ENCODE peak calls at places on chromosomes 16 and 17, in seven cellular contexts. One of them, this sample, is unnamed.

GRCh38 chr17:42067371-42068180 is 17.2 kb upstream of the C17orf113 start:
- DNase-seq in GM12865: peak
- DNase-seq in fibroblast of the aortic adventitia: peak
- DNase-seq in uterus: peak
- DNase-seq in kidney epithelial cell: no peak
- DNase-seq in brain microvascular endothelial cell: peak
- DNase-seq in bronchial epithelial cell: peak
- DNase-seq in this sample: peak

GRCh38 chr17:13413001-13413400 is 188.7 kb downstream of the HS3ST3A1 start:
- DNase-seq in GM12865: no peak
- DNase-seq in fibroblast of the aortic adventitia: peak
- DNase-seq in uterus: no peak
- DNase-seq in kidney epithelial cell: no peak
- DNase-seq in brain microvascular endothelial cell: peak
- DNase-seq in bronchial epithelial cell: no peak
- DNase-seq in this sample: peak

GRCh38 chr17:6551356-6551755 is 5.0 kb downstream of the PITPNM3 start:
- DNase-seq in GM12865: no peak
- DNase-seq in fibroblast of the aortic adventitia: no peak
- DNase-seq in uterus: no peak
- DNase-seq in kidney epithelial cell: no peak
- DNase-seq in brain microvascular endothelial cell: no peak
- DNase-seq in bronchial epithelial cell: peak
- DNase-seq in this sample: no peak

GRCh38 chr16:76278976-76279375 is 1.8 kb downstream of the CNTNAP4 start:
- DNase-seq in GM12865: peak
- DNase-seq in fibroblast of the aortic adventitia: peak
- DNase-seq in uterus: no peak
- DNase-seq in kidney epithelial cell: no peak
- DNase-seq in brain microvascular endothelial cell: no peak
- DNase-seq in bronchial epithelial cell: peak
- DNase-seq in this sample: peak

GRCh38 chr17:37359682-37360188 is 16.1 kb upstream of the C17orf78 start:
- DNase-seq in GM12865: no peak
- DNase-seq in fibroblast of the aortic adventitia: no peak
- DNase-seq in uterus: no peak
- DNase-seq in kidney epithelial cell: no peak
- DNase-seq in brain microvascular endothelial cell: no peak
- DNase-seq in bronchial epithelial cell: peak
- DNase-seq in this sample: no peak

GRCh38 chr16:12392585-12393089 is 411.1 kb downstream of the CPPED1 start:
- DNase-seq in GM12865: no peak
- DNase-seq in fibroblast of the aortic adventitia: no peak
- DNase-seq in uterus: peak
- DNase-seq in kidney epithelial cell: no peak
- DNase-seq in brain microvascular endothelial cell: no peak
- DNase-seq in bronchial epithelial cell: no peak
- DNase-seq in this sample: peak

GRCh38 chr17:49564638-49565037 is 11.0 kb upstream of the NXPH3 start:
- DNase-seq in GM12865: no peak
- DNase-seq in fibroblast of the aortic adventitia: no peak
- DNase-seq in uterus: no peak
- DNase-seq in kidney epithelial cell: no peak
- DNase-seq in brain microvascular endothelial cell: no peak
- DNase-seq in bronchial epithelial cell: no peak
- DNase-seq in this sample: no peak

GRCh38 chr16:57252148-57252721 is 7.2 kb downstream of the ARL2BP start:
- DNase-seq in GM12865: no peak
- DNase-seq in fibroblast of the aortic adventitia: no peak
- DNase-seq in uterus: no peak
- DNase-seq in kidney epithelial cell: no peak
- DNase-seq in brain microvascular endothelial cell: no peak
- DNase-seq in bronchial epithelial cell: no peak
- DNase-seq in this sample: no peak

GRCh38 chr17:83180996-83181481 is 101.6 kb downstream of the METRNL start:
- DNase-seq in GM12865: no peak
- DNase-seq in fibroblast of the aortic adventitia: no peak
- DNase-seq in uterus: no peak
- DNase-seq in kidney epithelial cell: no peak
- DNase-seq in brain microvascular endothelial cell: no peak
- DNase-seq in bronchial epithelial cell: no peak
- DNase-seq in this sample: no peak

GRCh38 chr17:43372273-43372911 is 26.4 kb upstream of the ARL4D start:
- DNase-seq in GM12865: peak
- DNase-seq in fibroblast of the aortic adventitia: no peak
- DNase-seq in uterus: peak
- DNase-seq in kidney epithelial cell: no peak
- DNase-seq in brain microvascular endothelial cell: no peak
- DNase-seq in bronchial epithelial cell: no peak
- DNase-seq in this sample: no peak

DNA sequence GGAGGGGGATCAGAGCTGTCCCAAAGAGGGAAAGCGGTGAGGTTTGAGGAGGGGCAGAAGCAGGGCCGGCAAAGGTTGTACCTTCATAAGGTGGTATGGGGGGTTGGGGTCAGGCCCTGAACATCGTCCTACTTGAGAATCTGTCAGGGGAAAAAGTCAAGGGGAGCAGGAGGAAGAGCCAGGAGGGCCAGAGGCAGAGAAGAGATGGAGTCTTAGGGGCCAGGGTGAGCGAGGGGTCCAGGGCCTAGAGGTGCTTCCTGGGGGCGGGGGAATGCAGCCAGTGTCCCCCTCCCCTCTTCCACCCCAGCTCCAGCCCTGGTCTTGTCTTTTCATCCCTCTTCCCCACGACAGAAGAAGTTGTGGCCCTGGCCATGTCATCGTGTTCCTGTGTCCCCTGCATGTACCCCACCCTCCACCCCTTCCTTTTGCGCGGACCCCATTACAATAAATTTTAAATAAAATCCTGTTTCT is 1.3 kb upstream of the PRRT2 start:
- DNase-seq in GM12865: no peak
- DNase-seq in fibroblast of the aortic adventitia: no peak
- DNase-seq in uterus: no peak
- DNase-seq in kidney epithelial cell: no peak
- DNase-seq in brain microvascular endothelial cell: no peak
- DNase-seq in bronchial epithelial cell: no peak
- DNase-seq in this sample: no peak
- H3K4me3 ChIP-seq in GM12865: peak
- H3K4me3 ChIP-seq in fibroblast of the aortic adventitia: peak
- H3K4me3 ChIP-seq in uterus: peak
- H3K4me3 ChIP-seq in kidney epithelial cell: no peak
- H3K4me3 ChIP-seq in brain microvascular endothelial cell: no peak
- H3K4me3 ChIP-seq in bronchial epithelial cell: no peak
- H3K4me3 ChIP-seq in this sample: no peak

DNA sequence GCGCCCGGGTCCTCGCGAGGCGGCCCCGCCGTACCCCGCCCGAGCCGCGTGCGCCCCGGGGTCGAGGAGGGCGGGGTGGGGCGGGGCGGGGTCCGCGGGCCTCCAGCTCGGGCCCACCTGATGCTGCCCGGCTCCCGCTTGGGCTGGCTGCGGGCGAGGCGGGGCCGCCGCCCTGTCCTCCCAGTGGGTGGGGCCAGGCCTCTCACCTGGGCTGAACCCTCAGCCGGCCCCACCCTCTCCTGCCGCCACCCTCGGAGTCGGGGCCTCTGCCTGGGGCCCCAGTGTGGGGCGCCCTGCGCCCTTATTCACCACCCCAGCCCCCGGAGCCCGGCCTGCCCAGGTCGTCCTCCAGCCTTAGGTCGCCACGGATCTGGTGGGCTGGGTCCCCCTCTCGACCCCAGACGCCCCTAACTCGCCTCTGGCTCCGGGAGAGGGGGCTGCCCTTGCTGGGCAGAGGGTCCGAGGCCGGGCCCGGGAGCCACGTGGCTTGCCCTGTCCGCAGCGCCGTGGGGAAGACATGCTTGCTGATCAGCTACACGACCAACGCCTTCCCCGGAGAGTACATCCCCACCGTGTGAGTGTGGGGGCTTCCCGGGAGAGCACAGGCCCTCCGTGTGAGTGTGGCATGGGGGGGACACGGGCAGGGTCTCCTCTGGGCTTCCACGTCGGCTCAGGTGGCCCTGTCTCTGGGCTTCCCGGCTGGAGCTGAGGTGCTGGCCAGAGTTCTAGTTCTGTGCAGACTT is 578 bp downstream of the RAC3 start:
- DNase-seq in GM12865: peak
- DNase-seq in fibroblast of the aortic adventitia: no peak
- DNase-seq in uterus: no peak
- DNase-seq in kidney epithelial cell: no peak
- DNase-seq in brain microvascular endothelial cell: no peak
- DNase-seq in bronchial epithelial cell: peak
- DNase-seq in this sample: no peak
- TF ChIP-seq CTCF in GM12865: no peak
- TF ChIP-seq CTCF in fibroblast of the aortic adventitia: no peak
- TF ChIP-seq CTCF in uterus: no peak
- TF ChIP-seq CTCF in kidney epithelial cell: no peak
- TF ChIP-seq CTCF in brain microvascular endothelial cell: no peak
- TF ChIP-seq CTCF in bronchial epithelial cell: no peak
- TF ChIP-seq CTCF in this sample: no peak

DNA sequence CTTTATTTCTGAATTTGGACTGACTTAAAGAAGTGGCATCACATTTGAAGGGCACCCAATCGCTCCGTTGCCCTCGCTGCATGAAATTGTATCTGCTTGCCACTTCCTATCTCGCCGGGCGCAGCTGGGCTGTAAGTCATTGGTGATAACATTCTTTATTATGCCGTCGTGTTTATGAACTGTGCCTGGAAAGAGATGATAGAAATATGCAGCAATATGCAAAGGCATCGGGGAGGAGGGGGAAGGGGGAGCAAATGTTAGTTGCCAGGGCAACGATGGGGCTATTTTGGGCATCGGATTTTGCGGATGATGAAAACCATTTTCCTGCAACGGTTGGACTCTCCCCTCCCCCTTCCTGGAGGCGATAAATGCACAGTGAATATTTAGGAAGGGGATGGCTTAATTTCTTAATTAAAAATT is 386.9 kb upstream of the TNRC6C start:
- DNase-seq in GM12865: no peak
- DNase-seq in fibroblast of the aortic adventitia: peak
- DNase-seq in uterus: peak
- DNase-seq in kidney epithelial cell: no peak
- DNase-seq in brain microvascular endothelial cell: peak
- DNase-seq in bronchial epithelial cell: no peak
- DNase-seq in this sample: peak
- H3K4me3 ChIP-seq in GM12865: no peak
- H3K4me3 ChIP-seq in fibroblast of the aortic adventitia: peak
- H3K4me3 ChIP-seq in uterus: no peak
- H3K4me3 ChIP-seq in kidney epithelial cell: no peak
- H3K4me3 ChIP-seq in brain microvascular endothelial cell: no peak
- H3K4me3 ChIP-seq in bronchial epithelial cell: no peak
- H3K4me3 ChIP-seq in this sample: no peak

DNA sequence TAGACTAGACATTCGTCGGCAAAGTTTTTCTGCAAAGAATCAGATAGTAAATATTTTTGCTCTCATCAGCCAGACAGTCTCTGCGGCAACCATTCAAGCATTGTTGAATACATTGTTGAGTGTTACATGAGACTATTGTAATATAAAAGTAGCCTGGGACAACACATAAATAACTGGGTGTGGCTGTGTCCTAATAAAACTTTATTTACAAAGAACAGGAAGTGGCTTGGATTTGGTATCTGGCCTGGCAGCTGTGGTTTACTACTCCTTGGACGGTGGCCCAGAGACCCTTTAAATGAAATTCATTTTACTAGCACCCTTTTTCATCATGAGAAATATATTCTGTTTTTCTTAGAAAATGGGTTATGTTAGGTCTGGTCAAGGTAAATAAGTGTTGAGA is 297.2 kb downstream of the WWOX start:
- DNase-seq in GM12865: no peak
- DNase-seq in fibroblast of the aortic adventitia: no peak
- DNase-seq in uterus: no peak
- DNase-seq in kidney epithelial cell: no peak
- DNase-seq in brain microvascular endothelial cell: no peak
- DNase-seq in bronchial epithelial cell: no peak
- DNase-seq in this sample: no peak
- TF ChIP-seq CTCF in GM12865: no peak
- TF ChIP-seq CTCF in fibroblast of the aortic adventitia: no peak
- TF ChIP-seq CTCF in uterus: no peak
- TF ChIP-seq CTCF in kidney epithelial cell: no peak
- TF ChIP-seq CTCF in brain microvascular endothelial cell: no peak
- TF ChIP-seq CTCF in bronchial epithelial cell: no peak
- TF ChIP-seq CTCF in this sample: no peak

DNA sequence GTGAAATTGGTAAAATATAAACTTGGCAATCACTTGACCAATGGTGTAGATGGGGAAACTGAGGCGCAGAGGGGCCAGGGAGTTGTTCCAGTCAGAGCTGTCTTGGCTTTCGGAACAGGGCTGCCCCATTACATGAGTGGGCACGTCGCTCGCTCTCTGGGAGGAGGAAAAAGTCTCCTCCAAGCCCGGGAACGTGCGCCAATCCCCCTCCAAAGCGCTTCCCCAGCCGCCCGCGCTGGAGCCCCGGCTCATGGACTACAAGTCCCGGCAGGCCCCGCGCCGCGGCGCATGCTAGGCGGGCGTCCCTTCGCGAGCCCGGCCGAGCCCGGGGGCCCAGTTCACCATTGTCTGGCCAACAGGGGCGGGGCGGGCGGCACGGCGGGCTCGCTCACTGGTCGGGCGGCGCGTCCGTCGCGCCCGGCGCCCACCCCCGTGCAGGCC is 294 bp upstream of the LLGL1 start:
- DNase-seq in GM12865: peak
- DNase-seq in fibroblast of the aortic adventitia: peak
- DNase-seq in uterus: peak
- DNase-seq in kidney epithelial cell: peak
- DNase-seq in brain microvascular endothelial cell: peak
- DNase-seq in bronchial epithelial cell: peak
- DNase-seq in this sample: peak
- H3K4me3 ChIP-seq in GM12865: peak
- H3K4me3 ChIP-seq in fibroblast of the aortic adventitia: peak
- H3K4me3 ChIP-seq in uterus: peak
- H3K4me3 ChIP-seq in kidney epithelial cell: peak
- H3K4me3 ChIP-seq in brain microvascular endothelial cell: peak
- H3K4me3 ChIP-seq in bronchial epithelial cell: peak
- H3K4me3 ChIP-seq in this sample: peak

GRCh38 chr16:78365376-78365775 is 265.9 kb downstream of the WWOX start:
- DNase-seq in GM12865: no peak
- DNase-seq in fibroblast of the aortic adventitia: no peak
- DNase-seq in uterus: no peak
- DNase-seq in kidney epithelial cell: no peak
- DNase-seq in brain microvascular endothelial cell: no peak
- DNase-seq in bronchial epithelial cell: no peak
- DNase-seq in this sample: no peak

GRCh38 chr16:78364501-78364900 is 265.0 kb downstream of the WWOX start:
- DNase-seq in GM12865: no peak
- DNase-seq in fibroblast of the aortic adventitia: no peak
- DNase-seq in uterus: no peak
- DNase-seq in kidney epithelial cell: no peak
- DNase-seq in brain microvascular endothelial cell: no peak
- DNase-seq in bronchial epithelial cell: no peak
- DNase-seq in this sample: no peak

GRCh38 chr16:78372302-78372701 is 272.8 kb downstream of the WWOX start:
- DNase-seq in GM12865: no peak
- DNase-seq in fibroblast of the aortic adventitia: no peak
- DNase-seq in uterus: no peak
- DNase-seq in kidney epithelial cell: no peak
- DNase-seq in brain microvascular endothelial cell: no peak
- DNase-seq in bronchial epithelial cell: no peak
- DNase-seq in this sample: no peak

GRCh38 chr16:78363843-78364242 is 264.4 kb downstream of the WWOX start:
- DNase-seq in GM12865: no peak
- DNase-seq in fibroblast of the aortic adventitia: no peak
- DNase-seq in uterus: no peak
- DNase-seq in kidney epithelial cell: no peak
- DNase-seq in brain microvascular endothelial cell: no peak
- DNase-seq in bronchial epithelial cell: no peak
- DNase-seq in this sample: no peak

GRCh38 chr16:78368121-78369102 is 269.0 kb downstream of the WWOX start:
- DNase-seq in GM12865: no peak
- DNase-seq in fibroblast of the aortic adventitia: no peak
- DNase-seq in uterus: no peak
- DNase-seq in kidney epithelial cell: no peak
- DNase-seq in brain microvascular endothelial cell: no peak
- DNase-seq in bronchial epithelial cell: no peak
- DNase-seq in this sample: no peak
- TF ChIP-seq CTCF in GM12865: no peak
- TF ChIP-seq CTCF in fibroblast of the aortic adventitia: no peak
- TF ChIP-seq CTCF in uterus: no peak
- TF ChIP-seq CTCF in kidney epithelial cell: no peak
- TF ChIP-seq CTCF in brain microvascular endothelial cell: no peak
- TF ChIP-seq CTCF in bronchial epithelial cell: no peak
- TF ChIP-seq CTCF in this sample: no peak